ENCODE peak calls at places on chromosomes 4 and X, in six cellular contexts. U, X, Y, O, D and N are unnamed samples.
A peak's percentile ranks its signal among the peaks of the same experiment; 100 is the strongest.

GRCh38 chrX:38154340-38154739 is 66.3 kb downstream of the SRPX start:
- DNase-seq in U (peak; percentile 2), X (peak; percentile 4), Y (no peak), O (no peak), D (no peak), N (no peak)

GRCh38 chr4:7813674-7814073 is 126.0 kb downstream of the AFAP1 start:
- DNase-seq in U (peak; percentile 24), X (no peak), Y (no peak), O (no peak), D (no peak), N (no peak)

GRCh38 chr4:94390804-94391410 is 48.3 kb upstream of the HPGDS start:
- DNase-seq in U (peak; percentile 20), X (no peak), Y (no peak), O (no peak), D (peak; percentile 20), N (peak; percentile 8)

GRCh38 chrX:132181364-132181763 is 37.9 kb downstream of the RAP2C start:
- DNase-seq in U (no peak), X (no peak), Y (no peak), O (no peak), D (no peak), N (peak; percentile 19)

GRCh38 chrX:10634681-10635161 is 14.3 kb upstream of the MID1 start:
- DNase-seq in U (no peak), X (no peak), Y (no peak), O (no peak), D (no peak), N (no peak)

GRCh38 chr4:82371398-82371972 is 2.3 kb downstream of the HNRNPD start:
- DNase-seq in U (no peak), X (peak; percentile 58), Y (no peak), O (no peak), D (peak; percentile 27), N (peak; percentile 35)

GRCh38 chr4:72468904-72469502 is 100.0 kb downstream of the ADAMTS3 start:
- DNase-seq in U (peak; percentile 17), X (peak; percentile 10), Y (no peak), O (no peak), D (no peak), N (no peak)

GRCh38 chr4:53490965-53491622 is 100.2 kb downstream of the LNX1 start:
- DNase-seq in U (peak; percentile 40), X (peak; percentile 52), Y (no peak), O (no peak), D (peak; percentile 50), N (peak; percentile 14)

GRCh38 chrX:71923516-71923915 is 12.9 kb downstream of the NHSL2 start:
- DNase-seq in U (no peak), X (no peak), Y (no peak), O (no peak), D (peak; percentile 40), N (no peak)

GRCh38 chr4:24734511-24734910 is 60.9 kb upstream of the SOD3 start:
- DNase-seq in U (no peak), X (no peak), Y (no peak), O (no peak), D (no peak), N (no peak)

GRCh38 chr4:20262221-20262620 is 10.5 kb downstream of the SLIT2 start:
- DNase-seq in U (no peak), X (no peak), Y (no peak), O (no peak), D (no peak), N (no peak)

GRCh38 chr4:81142744-81143143 is 72.3 kb downstream of the PRKG2 start:
- DNase-seq in U (no peak), X (no peak), Y (no peak), O (no peak), D (no peak), N (no peak)
- TF ChIP-seq GABPA in U (no peak), X (no peak), Y (no peak), O (no peak), D (no peak), N (no peak)

GRCh38 chr4:38509551-38509950 is 154.4 kb upstream of the KLF3 start:
- DNase-seq in U (no peak), X (no peak), Y (no peak), O (no peak), D (no peak), N (no peak)
- TF ChIP-seq GABPA in U (no peak), X (no peak), Y (no peak), O (no peak), D (no peak), N (no peak)

GRCh38 chr4:153222790-153223417 is 18.7 kb downstream of the TRIM2 start:
- DNase-seq in U (no peak), X (no peak), Y (no peak), O (no peak), D (peak; percentile 84), N (no peak)
- TF ChIP-seq GABPA in U (peak; percentile 46), X (no peak), Y (no peak), O (no peak), D (no peak), N (no peak)

DNA sequence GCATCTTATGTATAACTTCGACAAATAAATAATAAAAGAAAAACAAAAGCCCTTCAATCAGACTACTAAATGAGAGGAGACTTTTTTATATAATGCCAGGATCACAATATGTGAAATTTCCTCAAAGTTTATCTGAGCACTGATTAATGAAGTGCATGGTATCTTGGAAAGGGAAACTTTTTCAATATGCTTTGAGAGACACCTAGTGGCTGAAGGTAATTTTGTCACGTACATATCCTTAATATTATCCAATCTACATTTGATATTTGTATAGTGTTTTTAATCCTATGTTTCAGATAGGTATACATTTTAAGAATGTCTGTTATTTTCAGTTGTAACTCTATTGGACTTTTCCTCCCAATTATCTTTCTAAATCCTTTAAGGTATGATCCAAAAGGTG is 146.8 kb downstream of the KLHL4 start:
- DNase-seq in U (no peak), X (peak; percentile 2), Y (no peak), O (no peak), D (peak; percentile 2), N (peak; percentile 5)
- TF ChIP-seq GABPA in U (no peak), X (no peak), Y (no peak), O (no peak), D (no peak), N (no peak)

GRCh38 chr4:101197350-101197749 is 150.0 kb downstream of the PPP3CA start:
- DNase-seq in U (peak; percentile 57), X (no peak), Y (no peak), O (no peak), D (no peak), N (no peak)

GRCh38 chr4:101201421-101201820 is 145.9 kb downstream of the PPP3CA start:
- DNase-seq in U (no peak), X (no peak), Y (no peak), O (no peak), D (no peak), N (no peak)

GRCh38 chr4:101199507-101200285 is 147.6 kb downstream of the PPP3CA start:
- DNase-seq in U (no peak), X (no peak), Y (no peak), O (no peak), D (peak; percentile 2), N (no peak)

GRCh38 chr4:101200561-101200960 is 146.8 kb downstream of the PPP3CA start:
- DNase-seq in U (peak; percentile 48), X (no peak), Y (no peak), O (no peak), D (no peak), N (peak; percentile 57)

DNA sequence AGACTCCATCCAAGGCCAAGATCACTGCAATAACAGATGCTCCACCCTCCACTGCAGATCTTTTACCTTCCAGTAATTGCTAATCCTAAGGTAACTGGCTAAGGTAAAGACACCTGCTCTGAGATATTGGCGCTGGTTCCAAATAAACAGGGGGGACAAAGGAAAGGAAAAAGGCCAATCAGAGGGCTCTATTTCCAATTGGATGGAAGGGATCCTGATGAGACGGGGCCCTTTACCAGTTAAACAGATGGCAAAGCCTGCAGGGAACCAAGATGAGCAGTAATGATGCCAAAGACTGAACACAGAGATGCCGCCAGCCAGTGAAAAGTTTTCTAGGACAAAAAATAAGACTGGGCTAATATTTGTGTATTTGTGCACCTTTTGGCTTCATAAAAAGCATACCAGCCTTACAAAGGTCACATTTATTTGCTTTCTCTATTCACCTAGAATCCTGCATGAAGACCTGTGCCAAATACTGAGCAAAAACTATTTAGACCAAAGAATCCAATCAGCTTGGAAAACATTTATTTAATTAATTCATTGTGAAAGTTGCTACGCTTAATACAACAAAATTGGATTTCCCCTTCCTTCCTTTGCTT is 148.5 kb downstream of the PPP3CA start:
- DNase-seq in U (peak; percentile 20), X (no peak), Y (no peak), O (no peak), D (no peak), N (no peak)
- TF ChIP-seq GABPA in U (no peak), X (no peak), Y (no peak), O (no peak), D (no peak), N (no peak)

DNA sequence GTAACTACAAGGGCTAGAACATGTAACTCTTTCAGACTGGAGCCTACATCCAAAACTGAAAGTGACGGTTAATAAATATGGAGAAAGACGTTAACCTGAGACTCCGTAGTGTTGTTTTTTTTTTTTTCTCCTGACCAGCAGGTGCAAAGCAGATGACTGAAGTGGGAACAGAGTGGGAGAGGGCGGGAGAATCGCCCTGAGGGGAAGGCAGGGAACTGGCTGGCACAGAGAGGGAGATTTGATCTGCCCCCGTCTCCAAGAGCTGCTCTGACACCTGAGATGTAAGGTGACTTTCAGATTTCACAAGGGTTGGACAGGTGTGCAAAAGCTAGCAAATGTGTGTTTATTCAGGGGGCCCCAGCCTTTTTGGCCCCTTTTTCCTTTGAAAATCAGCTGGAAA is 180.2 kb downstream of the PALLD start:
- DNase-seq in U (no peak), X (no peak), Y (no peak), O (no peak), D (no peak), N (no peak)
- TF ChIP-seq GABPA in U (no peak), X (no peak), Y (no peak), O (no peak), D (no peak), N (no peak)

GRCh38 chrX:40514376-40514775 is 66.4 kb upstream of the ATP6AP2 start:
- DNase-seq in U (peak; percentile 3), X (peak; percentile 13), Y (no peak), O (no peak), D (no peak), N (no peak)
- TF ChIP-seq GABPA in U (no peak), X (no peak), Y (no peak), O (no peak), D (no peak), N (no peak)

GRCh38 chr4:147732516-147733193 is 767 bp downstream of the ARHGAP10 start:
- DNase-seq in U (no peak), X (no peak), Y (no peak), O (no peak), D (peak; percentile 80), N (peak; percentile 24)
- TF ChIP-seq GABPA in U (no peak), X (no peak), Y (no peak), O (peak; percentile 23), D (no peak), N (no peak)